ENCODE peak calls at places on chromosomes 1 and 21, in nine cellular contexts. S is HCT116, M is IMR-90, B is GM23338, O is ovary, Y is psoas muscle, K is OCI-LY7, W is thoracic aorta, C is heart left ventricle. Z is an unnamed sample.
A peak's percentile ranks its signal among the peaks of the same experiment; 100 is the strongest.

GRCh38 chr1:20166047-20166446 is 19.8 kb upstream of the UBXN10 start:
- DNase-seq in Y (no peak), W (no peak), K (no peak), M (no peak), O (no peak), S (no peak), B (no peak), C (no peak), Z (no peak)

GRCh38 chr1:235567812-235568444 is 63.7 kb upstream of the B3GALNT2 start:
- DNase-seq in O (no peak), Y (no peak), W (no peak), K (no peak), B (no peak), M (no peak), S (no peak), C (no peak), Z (no peak)

GRCh38 chr1:93614550-93615200 is 67.0 kb downstream of the BCAR3 start:
- DNase-seq in Y (no peak), B (no peak), O (no peak), K (no peak), C (no peak), S (no peak), W (no peak), M (no peak), Z (no peak)

GRCh38 chr1:29100487-29100886 is 23.2 kb downstream of the TMEM200B start:
- DNase-seq in O (no peak), S (no peak), K (no peak), C (no peak), W (no peak), Y (no peak), B (no peak), M (no peak), Z (no peak)

GRCh38 chr1:77095231-77095630 is 124.0 kb downstream of the PIGK start:
- DNase-seq in B (no peak), S (no peak), O (no peak), Y (no peak), W (no peak), C (no peak), M (no peak), K (no peak), Z (no peak)

GRCh38 chr21:38145104-38145503 is 111.7 kb upstream of the KCNJ15 start:
- DNase-seq in O (no peak), M (no peak), Y (no peak), B (no peak), W (no peak), K (no peak), C (no peak), S (no peak), Z (no peak)

GRCh38 chr1:207402744-207403143 is 51.4 kb upstream of the CR2 start:
- DNase-seq in Y (no peak), W (no peak), K (no peak), B (no peak), C (no peak), S (no peak), M (no peak), O (no peak), Z (no peak)

GRCh38 chr1:17080881-17081280 is 27.0 kb upstream of the SDHB start:
- DNase-seq in O (no peak), Y (no peak), S (no peak), W (no peak), B (no peak), C (no peak), K (no peak), M (no peak), Z (no peak)

GRCh38 chr1:168312718-168313604 is 32.3 kb downstream of the TBX19 start:
- DNase-seq in Y (no peak), B (no peak), O (no peak), W (no peak), M (peak; percentile 41), C (no peak), K (no peak), S (no peak), Z (no peak)

DNA sequence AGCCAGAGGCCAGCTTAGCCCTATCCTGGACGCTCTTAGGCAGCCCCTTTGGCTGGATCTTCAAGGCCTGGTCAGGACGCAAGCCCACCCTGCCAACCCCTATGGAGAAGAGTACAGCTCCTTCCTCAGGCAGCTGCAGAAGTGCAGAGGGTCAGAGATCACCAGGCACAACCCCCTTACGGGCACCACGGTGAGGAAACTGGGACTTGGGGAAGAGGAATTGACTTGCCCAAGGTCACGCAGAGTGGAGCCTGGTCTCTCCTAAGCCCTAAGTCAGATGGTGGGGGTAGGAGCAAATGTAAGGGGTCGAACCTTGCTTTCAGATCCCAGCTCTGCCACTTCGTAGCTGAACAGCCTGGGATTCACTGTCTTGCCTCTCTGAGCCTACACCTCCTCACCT is 3.7 kb downstream of the E2F2 start:
- DNase-seq in W (no peak), M (no peak), K (peak; percentile 31), O (no peak), B (no peak), S (no peak), Y (no peak), C (no peak), Z (no peak)
- H3K27ac ChIP-seq in W (no peak overlapping the region), M (no peak overlapping the region), K (peak overlapping the region; percentile 98), O (no peak overlapping the region), B (no peak overlapping the region), S (peak overlapping the region; percentile 80), Y (no peak overlapping the region), C (no peak overlapping the region), Z (peak overlapping the region; percentile 15)

GRCh38 chr1:2037314-2037979 is 12.8 kb upstream of the PRKCZ start:
- DNase-seq in M (no peak), W (no peak), B (no peak), Y (no peak), C (no peak), K (no peak), S (no peak), O (no peak), Z (no peak)
- TF ChIP-seq CTCF in M (no peak), W (no peak), B (no peak), Y (no peak), C (no peak), K (no peak), S (no peak), O (no peak), Z (no peak)

DNA sequence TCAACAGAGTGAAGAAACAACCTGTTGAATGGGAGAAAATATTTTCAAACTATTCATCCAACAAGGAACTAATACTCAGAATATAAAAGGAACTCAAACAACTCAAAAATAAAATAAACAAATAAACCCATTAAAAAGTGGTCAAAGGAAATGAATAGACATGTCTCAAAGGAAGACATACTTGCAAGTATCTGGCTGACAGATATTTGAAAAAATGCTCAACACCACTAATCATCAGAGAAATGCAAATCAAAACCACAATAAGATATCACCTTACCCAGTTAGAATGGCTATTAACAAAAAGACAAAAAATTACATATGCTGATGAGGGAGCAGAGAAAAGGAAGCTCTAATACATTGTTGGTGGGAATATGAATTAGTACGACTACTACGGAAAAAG is 38.2 kb downstream of the TNFSF4 start:
- DNase-seq in M (no peak), O (no peak), W (no peak), S (no peak), K (no peak), Y (no peak), C (no peak), B (no peak), Z (no peak)
- H3K36me3 ChIP-seq in M (no peaks in the 10 kb centered on the region), O (no peaks in the 10 kb centered on the region), W (no peaks in the 10 kb centered on the region), S (no peaks in the 10 kb centered on the region), K (no peaks in the 10 kb centered on the region), Y (no peaks in the 10 kb centered on the region), C (no peaks in the 10 kb centered on the region), B (peaks cover 7% of the 10 kb centered on the region), Z (no peaks in the 10 kb centered on the region)

DNA sequence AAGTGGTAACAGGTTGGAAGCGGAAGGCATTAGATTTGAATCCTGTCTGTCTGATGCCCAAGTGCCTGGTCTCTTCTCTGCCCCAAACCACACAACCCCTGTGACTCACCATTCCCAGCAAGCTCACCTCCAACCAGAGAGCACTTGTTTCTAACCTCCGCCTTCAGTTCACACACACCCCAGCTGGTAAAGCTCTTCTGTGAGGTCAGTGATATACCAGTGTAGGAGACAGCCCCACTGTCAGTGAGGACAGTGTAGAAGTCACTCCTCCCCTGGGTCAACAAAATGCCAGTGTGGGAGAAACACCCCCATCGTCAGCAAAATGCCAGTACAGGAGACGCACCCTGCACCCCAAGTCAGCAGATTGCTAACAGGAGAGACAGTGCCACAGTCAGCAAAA is 2.6 kb downstream of the RIMS3 start:
- DNase-seq in C (no peak), B (no peak), O (no peak), K (no peak), M (peak; percentile 5), Y (no peak), S (no peak), W (no peak), Z (no peak)
- H3K27ac ChIP-seq in C (no peak overlapping the region), B (no peak overlapping the region), O (no peak overlapping the region), K (peak overlapping the region; percentile 95), M (no peak overlapping the region), Y (no peak overlapping the region), S (no peak overlapping the region), W (peak overlapping the region; percentile 69), Z (no peak overlapping the region)

DNA sequence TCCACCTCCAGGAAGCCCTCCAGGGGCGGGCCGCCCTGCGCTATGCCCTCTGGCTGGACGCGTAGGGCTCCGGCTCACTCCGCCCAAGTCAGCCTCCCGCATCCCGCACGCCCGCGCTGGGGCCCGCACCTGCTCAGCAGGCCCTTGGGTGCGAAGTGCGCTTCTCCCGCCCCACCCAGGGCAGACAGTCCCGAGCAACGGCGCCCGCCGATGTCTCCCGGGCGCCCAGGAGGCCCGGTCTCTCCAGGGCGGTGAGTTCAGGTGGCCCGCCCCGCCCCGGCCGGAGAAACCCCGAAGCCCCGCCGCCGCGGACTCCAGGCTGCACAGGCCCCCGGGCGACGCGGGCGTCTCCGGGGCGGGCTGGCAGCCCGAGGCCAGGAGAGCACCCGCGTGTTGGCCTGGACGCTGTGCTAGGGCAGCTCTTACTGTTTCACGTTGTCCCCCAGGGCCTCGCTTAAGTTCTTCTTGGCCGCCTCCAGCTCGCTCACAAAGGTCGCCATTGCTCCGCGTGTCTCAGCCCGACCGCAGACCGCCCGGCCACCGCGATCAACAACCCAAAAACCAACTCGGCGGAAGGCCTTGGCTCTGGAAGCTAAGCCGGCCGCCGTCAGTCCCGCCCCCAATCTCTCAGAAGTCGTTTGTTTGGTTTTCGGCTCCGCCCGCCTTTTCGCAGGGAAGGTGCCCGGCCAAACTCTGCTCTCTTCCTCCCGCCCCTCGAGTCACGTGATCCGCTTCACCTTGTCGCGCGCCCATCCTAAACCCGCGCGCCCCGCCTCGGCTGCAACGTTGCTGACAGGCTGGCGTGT is at the start of gene TADA1:
- DNase-seq in M (peak; percentile 96), Y (peak; percentile 99), B (peak; percentile 100), K (peak; percentile 99), O (peak; percentile 96), C (peak; percentile 98), S (peak; percentile 96), W (peak; percentile 98), Z (peak; percentile 99)
- TF ChIP-seq CTCF in M (no peak), Y (peak; percentile 28), B (peak; percentile 16), K (no peak), O (no peak), C (no peak), S (no peak), W (no peak), Z (peak; percentile 13)